ENCODE peak calls at places on chromosomes 4 and X, in six cellular contexts. J is MM.1S, M is GM12891, I is amygdala, O is aorta, Y is C1 segment of cervical spinal cord. D is an unnamed sample.

GRCh38 chr4:76498550-76498949 is 63.5 kb downstream of the SHROOM3 start:
- DNase-seq in J (no peak), M (no peak), I (no peak), O (no peak), Y (no peak), D (no peak)

GRCh38 chr4:8847764-8848163 is 23.9 kb downstream of the HMX1 start:
- DNase-seq in J (no peak), M (no peak), I (no peak), O (no peak), Y (no peak), D (peak)

GRCh38 chr4:87633239-87633638 is 16.8 kb upstream of the DMP1 start:
- DNase-seq in J (no peak), M (no peak), I (no peak), O (no peak), Y (no peak), D (no peak)

GRCh38 chr4:3656441-3657376 is 109.5 kb upstream of the ADRA2C start:
- DNase-seq in J (no peak), M (no peak), I (no peak), O (no peak), Y (no peak), D (no peak)

GRCh38 chr4:7388627-7389026 is 46.1 kb downstream of the PSAPL1 start:
- DNase-seq in J (no peak), M (no peak), I (no peak), O (no peak), Y (no peak), D (no peak)

GRCh38 chr4:67727124-67727850 is 26.3 kb upstream of the UBA6 start:
- DNase-seq in J (peak), M (no peak), I (no peak), O (no peak), Y (no peak), D (no peak)

GRCh38 chrX:38816158-38816557 is 14.9 kb downstream of the MID1IP1 start:
- DNase-seq in J (no peak), M (no peak), I (no peak), O (no peak), Y (no peak), D (no peak)

GRCh38 chr4:125041372-125041930 is 273.3 kb upstream of the FAT4 start:
- DNase-seq in J (no peak), M (no peak), I (no peak), O (no peak), Y (no peak), D (no peak)

GRCh38 chr4:72568959-72569718 is at the start of gene ADAMTS3:
- DNase-seq in J (peak), M (peak), I (peak), O (peak), Y (no peak), D (peak)

GRCh38 chr4:164012396-164013027 is 518.0 kb downstream of the TMA16 start:
- DNase-seq in J (peak), M (no peak), I (no peak), O (no peak), Y (no peak), D (no peak)

GRCh38 chr4:3407930-3408792 is 33.6 kb upstream of the HGFAC start:
- DNase-seq in J (no peak), M (no peak), I (no peak), O (no peak), Y (no peak), D (peak)